ENCODE peak calls at places on chromosomes 13 and 19, in four cellular contexts. H, O, J and E are unnamed samples.

GRCh38 chr19:42153606-42154405 is 21.6 kb upstream of the POU2F2 start:
- DNase-seq in H (no peak), J (no peak), O (no peak), E (no peak)

GRCh38 chr13:43522788-43523187 is 264.0 kb downstream of the ENOX1 start:
- DNase-seq in O (no peak), J (no peak), H (no peak), E (no peak)

GRCh38 chr13:42354246-42355117 is 82.5 kb downstream of the AKAP11 start:
- DNase-seq in J (no peak), O (no peak), H (no peak), E (peak; percentile 68)

GRCh38 chr13:111359237-111359915 is 38.9 kb downstream of the TEX29 start:
- DNase-seq in O (no peak), H (no peak), J (no peak), E (no peak)

GRCh38 chr13:100443278-100443997 is 145.2 kb downstream of the GGACT start:
- DNase-seq in H (no peak), O (no peak), J (no peak), E (no peak)

GRCh38 chr19:4233282-4233853 is 4.0 kb downstream of the EBI3 start:
- DNase-seq in O (peak; percentile 69), H (peak; percentile 49), J (peak; percentile 79), E (peak; percentile 90)

GRCh38 chr19:33290956-33291622 is 11.2 kb downstream of the CEBPA start:
- DNase-seq in J (no peak), O (peak; percentile 55), H (peak; percentile 65), E (no peak)

GRCh38 chr19:13036366-13036976 is 41.2 kb downstream of the NFIX start:
- DNase-seq in J (no peak), O (peak; percentile 62), H (peak; percentile 42), E (no peak)

GRCh38 chr13:60143775-60144174 is 20.0 kb downstream of the DIAPH3 start:
- DNase-seq in O (no peak), H (no peak), J (no peak), E (no peak)

GRCh38 chr19:33998739-33999345 is 173.5 kb upstream of the LSM14A start:
- DNase-seq in H (peak; percentile 16), O (no peak), J (no peak), E (no peak)

GRCh38 chr19:4829001-4829712 is 2.4 kb downstream of the TICAM1 start:
- DNase-seq in J (no peak), H (no peak), O (peak; percentile 24), E (no peak)

GRCh38 chr13:61728468-61728867 is 312.8 kb upstream of the PCDH20 start:
- DNase-seq in O (no peak), H (no peak), J (no peak), E (no peak)

GRCh38 chr19:413756-414420 is 4.9 kb upstream of the C2CD4C start:
- DNase-seq in J (peak; percentile 1), H (no peak), O (no peak), E (no peak)

GRCh38 chr19:7994114-7994513 is 11.3 kb downstream of the ELAVL1 start:
- DNase-seq in J (no peak), O (no peak), H (no peak), E (no peak)

GRCh38 chr19:4052114-4052992 is 14.3 kb downstream of the ZBTB7A start:
- DNase-seq in O (peak; percentile 93), H (peak; percentile 76), J (no peak), E (no peak)

GRCh38 chr19:5954293-5954692 is 23.6 kb downstream of the RANBP3 start:
- DNase-seq in O (no peak), J (no peak), H (no peak), E (no peak)

GRCh38 chr13:99439048-99439447 is 62.2 kb upstream of the TM9SF2 start:
- DNase-seq in H (no peak), O (no peak), J (no peak), E (no peak)

GRCh38 chr13:113786262-113786841 is 27.3 kb downstream of the TMEM255B start:
- DNase-seq in H (no peak), J (no peak), O (no peak), E (no peak)

GRCh38 chr19:46887240-46887782 is 26.5 kb downstream of the ARHGAP35 start:
- DNase-seq in J (no peak), H (no peak), O (no peak), E (no peak)

GRCh38 chr19:1840541-1841115 is 7.7 kb downstream of the REXO1 start:
- DNase-seq in H (no peak), O (no peak), J (no peak), E (no peak)

GRCh38 chr13:42970824-42971669 is 21.0 kb downstream of the EPSTI1 start:
- DNase-seq in J (peak; percentile 32), O (peak; percentile 41), H (peak; percentile 53), E (peak; percentile 73)

GRCh38 chr13:34722931-34723330 is 219.1 kb upstream of the NBEA start:
- DNase-seq in O (no peak), H (no peak), J (no peak), E (no peak)

GRCh38 chr19:6711605-6712004 is 8.8 kb downstream of the C3 start:
- DNase-seq in H (no peak), O (no peak), J (no peak), E (no peak)

GRCh38 chr19:3411636-3412035 is 45.3 kb downstream of the NFIC start:
- DNase-seq in H (no peak), O (no peak), J (no peak), E (no peak)

GRCh38 chr19:40322951-40323615 is 25.1 kb downstream of the C19orf47 start:
- DNase-seq in J (no peak), H (no peak), O (no peak), E (no peak)

GRCh38 chr19:18603255-18603957 is 3.2 kb downstream of the CRLF1 start:
- DNase-seq in H (peak; percentile 38), J (peak; percentile 52), O (no peak), E (peak; percentile 40)

GRCh38 chr19:33373701-33374405 is at the start of gene CEBPG:
- DNase-seq in J (peak; percentile 69), H (no peak), O (peak; percentile 70), E (peak; percentile 58)

GRCh38 chr19:4172861-4173473 is 9.4 kb downstream of the SIRT6 start:
- DNase-seq in J (peak; percentile 98), H (no peak), O (peak; percentile 71), E (peak; percentile 65)

GRCh38 chr13:114161028-114161556 is 18.0 kb upstream of the CFAP97D2 start:
- DNase-seq in J (no peak), O (no peak), H (no peak), E (no peak)

GRCh38 chr13:49258097-49258796 is 10.5 kb downstream of the CDADC1 start:
- DNase-seq in O (no peak), J (no peak), H (no peak), E (no peak)

GRCh38 chr19:6667114-6667627 is 2.8 kb downstream of the TNFSF14 start:
- DNase-seq in O (peak; percentile 17), J (no peak), H (no peak), E (peak; percentile 72)

GRCh38 chr13:50608357-50608756 is 235.1 kb downstream of the DLEU7 start:
- DNase-seq in O (no peak), J (no peak), H (no peak), E (no peak)

GRCh38 chr13:48994731-48995130 is 19.0 kb downstream of the FNDC3A start:
- DNase-seq in O (no peak), H (no peak), J (no peak), E (no peak)

GRCh38 chr19:29976151-29976943 is 34.3 kb downstream of the URI1 start:
- DNase-seq in J (no peak), H (no peak), O (no peak), E (no peak)

GRCh38 chr13:27463500-27463899 is 13.1 kb upstream of the MTIF3 start:
- DNase-seq in J (no peak), H (no peak), O (no peak), E (no peak)

GRCh38 chr19:21585491-21585890 is 80.1 kb downstream of the ZNF429 start:
- DNase-seq in J (no peak), O (no peak), H (no peak), E (no peak)
- TF ChIP-seq CTCF in J (no peak), O (no peak), H (no peak), E (no peak)

DNA sequence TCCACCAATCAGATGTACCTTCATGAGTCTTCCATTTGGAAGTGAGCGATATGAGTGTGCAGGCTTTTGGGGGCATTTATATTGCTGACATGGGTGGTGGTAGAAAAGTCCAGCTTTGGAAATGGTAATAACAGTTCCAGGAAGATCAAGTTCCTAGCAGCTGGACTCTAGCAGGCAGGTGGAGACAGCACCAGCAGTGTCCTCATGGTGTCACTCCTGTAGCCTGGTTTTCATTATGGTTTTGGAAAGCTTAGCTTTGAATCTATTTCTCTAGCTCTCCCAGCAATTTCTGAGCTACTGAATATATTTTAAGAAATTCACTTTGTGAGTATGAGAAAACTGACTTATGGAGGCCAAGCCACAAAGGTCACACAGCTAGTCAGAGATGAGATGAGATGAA is 523.2 kb upstream of the HTR2A start:
- DNase-seq in O (no peak), H (no peak), J (no peak), E (no peak)
- TF ChIP-seq CTCF in O (no peak), H (no peak), J (no peak), E (no peak)

GRCh38 chr13:68923995-68924394 is 1183.6 kb upstream of the ATXN8OS start:
- DNase-seq in J (no peak), H (no peak), O (no peak), E (no peak)

GRCh38 chr13:68929055-68929454 is 1178.6 kb upstream of the ATXN8OS start:
- DNase-seq in O (no peak), J (no peak), H (no peak), E (no peak)

GRCh38 chr13:68927387-68928026 is 1180.1 kb upstream of the ATXN8OS start:
- DNase-seq in J (peak; percentile 28), H (peak; percentile 35), O (peak; percentile 2), E (no peak)
- TF ChIP-seq CTCF in J (peak; percentile 70), H (peak; percentile 30), O (no peak), E (no peak)

GRCh38 chr19:17325881-17326594 is 8.6 kb downstream of the ANO8 start:
- DNase-seq in H (no peak), J (no peak), O (no peak), E (no peak)
- TF ChIP-seq CTCF in H (no peak), J (no peak), O (no peak), E (no peak)

DNA sequence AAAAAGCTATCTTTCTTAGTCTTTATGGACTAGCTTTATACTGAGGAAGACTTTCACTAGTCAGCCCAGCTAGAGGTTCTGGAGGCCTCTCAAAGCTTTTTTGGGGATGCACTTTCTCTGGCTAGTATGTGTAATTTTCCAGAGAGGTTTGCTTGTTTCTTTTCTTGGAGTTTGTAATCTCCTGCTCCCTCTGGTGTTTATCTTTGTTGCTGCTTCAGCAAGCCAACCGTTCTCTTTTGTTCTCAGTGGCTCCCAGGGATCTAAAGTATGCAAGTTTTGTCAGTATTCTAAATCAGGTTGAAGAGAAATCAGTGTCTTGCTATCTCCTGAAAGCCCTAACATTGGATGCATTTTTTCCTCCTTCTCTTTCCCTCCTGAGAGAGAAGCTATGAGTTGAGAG is 121.1 kb upstream of the MYO16 start:
- DNase-seq in H (peak; percentile 26), J (no peak), O (peak; percentile 0), E (no peak)
- TF ChIP-seq CTCF in H (peak; percentile 48), J (peak; percentile 40), O (peak; percentile 18), E (no peak)